ENCODE peak calls at places on chromosomes 16 and 17, in seven cellular contexts. B, D, P, V, E, O and G are unnamed samples.

GRCh38 chr16:3623642-3624041 is 12.2 kb upstream of the SLX4 start:
- DNase-seq in V (no peak), E (no peak), B (no peak), O (no peak), P (no peak), D (no peak), G (no peak)

GRCh38 chr16:57938936-57939871 is 31.7 kb downstream of the CNGB1 start:
- DNase-seq in V (no peak), B (no peak), E (no peak), O (no peak), D (no peak), P (no peak), G (no peak)

GRCh38 chr17:8991514-8992285 is 26.2 kb upstream of the PIK3R5 start:
- DNase-seq in V (peak; percentile 53), B (no peak), P (no peak), O (peak; percentile 21), E (peak; percentile 10), D (peak; percentile 55), G (no peak)

GRCh38 chr16:11135167-11135973 is 120.6 kb downstream of the SOCS1 start:
- DNase-seq in B (no peak), D (no peak), P (no peak), V (no peak), E (no peak), O (no peak), G (no peak)

GRCh38 chr17:39597372-39598046 is 10.2 kb downstream of the NEUROD2 start:
- DNase-seq in E (no peak), B (no peak), D (no peak), V (no peak), O (no peak), P (no peak), G (no peak)

GRCh38 chr17:42409467-42410351 is 13.3 kb downstream of the CAVIN1 start:
- DNase-seq in B (no peak), P (no peak), D (no peak), E (no peak), V (no peak), O (no peak), G (no peak)

GRCh38 chr16:85522842-85523601 is 90.1 kb upstream of the GSE1 start:
- DNase-seq in O (peak; percentile 80), B (no peak), D (no peak), P (no peak), E (no peak), V (no peak), G (no peak)

GRCh38 chr16:85794696-85795095 is 4.6 kb downstream of the EMC8 start:
- DNase-seq in O (no peak), P (no peak), E (no peak), B (no peak), D (no peak), V (no peak), G (no peak)

GRCh38 chr16:23877107-23878070 is 41.6 kb downstream of the PRKCB start:
- DNase-seq in V (no peak), E (no peak), P (no peak), B (no peak), D (peak; percentile 11), O (no peak), G (no peak)

GRCh38 chr17:6752068-6752909 is 3.6 kb upstream of the XAF1 start:
- DNase-seq in B (no peak), E (peak; percentile 100), V (no peak), P (no peak), O (no peak), D (no peak), G (no peak)

GRCh38 chr17:80455328-80455710 is 21.1 kb downstream of the NPTX1 start:
- DNase-seq in B (no peak), D (peak; percentile 48), O (peak; percentile 70), V (peak; percentile 31), P (no peak), E (no peak), G (no peak)

GRCh38 chr16:52363082-52363481 is 183.9 kb downstream of the TOX3 start:
- DNase-seq in V (no peak), B (no peak), E (no peak), P (no peak), D (no peak), O (no peak), G (no peak)

GRCh38 chr17:20721151-20721550 is 141.6 kb downstream of the CDRT15L2 start:
- DNase-seq in O (no peak), E (no peak), B (no peak), D (no peak), V (no peak), P (no peak), G (no peak)